ENCODE peak calls at places on chromosomes 16 and 17, in nine cellular contexts. X, Q, F, T, Y, V, M, Z and L are unnamed samples.

GRCh38 chr17:32495347-32496253 is 8.8 kb downstream of the CDK5R1 start:
- DNase-seq in X (no peak), Q (no peak), F (no peak), T (no peak), Y (no peak), V (no peak), M (no peak), Z (peak; percentile 67), L (no peak)

GRCh38 chr16:85126731-85127662 is 14.7 kb upstream of the CIBAR2 start:
- DNase-seq in X (no peak), Q (peak; percentile 29), F (no peak), T (no peak), Y (no peak), V (peak; percentile 55), M (peak; percentile 46), Z (no peak), L (peak; percentile 86)

GRCh38 chr16:12462690-12463646 is 340.7 kb downstream of the CPPED1 start:
- DNase-seq in X (peak; percentile 41), Q (no peak), F (no peak), T (no peak), Y (no peak), V (peak; percentile 82), M (no peak), Z (no peak), L (peak; percentile 51)

GRCh38 chr16:9033125-9033830 is 58.2 kb upstream of the HAPSTR1 start:
- DNase-seq in X (no peak), Q (peak; percentile 64), F (no peak), T (peak; percentile 83), Y (peak; percentile 59), V (no peak), M (peak; percentile 61), Z (peak; percentile 68), L (no peak)

GRCh38 chr16:4369006-4369766 is 2.5 kb upstream of the VASN start:
- DNase-seq in X (no peak), Q (no peak), F (no peak), T (no peak), Y (peak; percentile 88), V (no peak), M (peak; percentile 77), Z (peak; percentile 84), L (no peak)

GRCh38 chr17:20066253-20066652 is 57.1 kb downstream of the SPECC1 start:
- DNase-seq in X (peak; percentile 16), Q (peak; percentile 57), F (no peak), T (peak; percentile 84), Y (peak; percentile 91), V (peak; percentile 11), M (peak; percentile 86), Z (peak; percentile 76), L (peak; percentile 90)

GRCh38 chr17:38442548-38442947 is 14.3 kb downstream of the ARHGAP23 start:
- DNase-seq in X (no peak), Q (no peak), F (no peak), T (no peak), Y (no peak), V (no peak), M (no peak), Z (no peak), L (no peak)

GRCh38 chr17:45320931-45321461 is 4.2 kb upstream of the MAP3K14 start:
- DNase-seq in X (peak; percentile 96), Q (no peak), F (no peak), T (peak; percentile 93), Y (peak; percentile 98), V (peak; percentile 76), M (peak; percentile 83), Z (no peak), L (peak; percentile 93)

GRCh38 chr17:3951003-3951402 is 13.2 kb downstream of the ATP2A3 start:
- DNase-seq in X (no peak), Q (no peak), F (no peak), T (no peak), Y (no peak), V (no peak), M (no peak), Z (no peak), L (no peak)

GRCh38 chr17:31492880-31493655 is 101.6 kb downstream of the RAB11FIP4 start:
- DNase-seq in X (no peak), Q (peak; percentile 69), F (peak; percentile 60), T (no peak), Y (no peak), V (no peak), M (no peak), Z (no peak), L (no peak)

GRCh38 chr17:49755681-49756283 is 8.1 kb downstream of the FAM117A start:
- DNase-seq in X (no peak), Q (no peak), F (no peak), T (no peak), Y (no peak), V (no peak), M (no peak), Z (no peak), L (no peak)

GRCh38 chr17:75516255-75516618 is at the start of gene TSEN54:
- DNase-seq in X (no peak), Q (peak; percentile 95), F (peak; percentile 98), T (peak; percentile 93), Y (peak; percentile 67), V (no peak), M (peak; percentile 73), Z (peak; percentile 90), L (peak; percentile 54)

GRCh38 chr17:75518201-75518600 is 1.9 kb downstream of the TSEN54 start:
- DNase-seq in X (no peak), Q (no peak), F (no peak), T (no peak), Y (no peak), V (no peak), M (no peak), Z (no peak), L (no peak)

GRCh38 chr17:75516619-75517276 is 420 bp downstream of the TSEN54 start:
- DNase-seq in X (no peak), Q (peak; percentile 23), F (peak; percentile 75), T (no peak), Y (no peak), V (no peak), M (no peak), Z (no peak), L (no peak)

GRCh38 chr17:75515523-75516254 is at the start of gene CASKIN2:
- DNase-seq in X (peak; percentile 10), Q (peak; percentile 97), F (peak; percentile 97), T (peak; percentile 94), Y (peak; percentile 71), V (no peak), M (peak; percentile 70), Z (peak; percentile 97), L (peak; percentile 72)

GRCh38 chr17:75517277-75517865 is 1.0 kb downstream of the TSEN54 start:
- DNase-seq in X (no peak), Q (peak; percentile 47), F (no peak), T (no peak), Y (peak; percentile 53), V (no peak), M (no peak), Z (no peak), L (no peak)
- TF ChIP-seq CTCF in X (no peak), Q (no peak), F (no peak), T (no peak), Y (no peak), V (no peak), M (no peak), Z (peak; percentile 20), L (no peak)

DNA sequence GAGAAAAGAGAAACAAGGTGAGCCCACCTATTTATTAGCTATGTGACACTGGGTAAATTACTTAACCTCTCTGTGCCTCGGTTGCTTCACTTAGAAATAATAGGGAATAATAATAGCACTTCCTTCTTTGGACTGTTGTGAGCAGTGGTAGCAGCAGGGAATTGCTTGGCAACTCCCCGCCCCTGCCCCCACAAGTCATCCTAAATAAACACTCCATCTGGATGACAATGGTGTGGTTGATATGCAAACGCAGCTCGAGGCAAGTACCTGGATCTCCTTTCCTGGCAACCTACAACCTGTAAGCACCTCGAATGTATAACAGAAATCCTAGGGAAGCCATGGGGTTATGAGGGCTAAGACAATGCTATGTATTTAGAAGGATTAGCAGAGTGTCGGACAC is 9.1 kb downstream of the TEKT3 start:
- DNase-seq in X (no peak), Q (no peak), F (no peak), T (no peak), Y (no peak), V (no peak), M (no peak), Z (no peak), L (no peak)
- H3K4me3 ChIP-seq in X (no peak overlapping the region), Q (no peak overlapping the region), F (no peak overlapping the region), T (no peak overlapping the region), Y (no peak overlapping the region), V (no peak overlapping the region), M (no peak overlapping the region), Z (no peak overlapping the region), L (no peak overlapping the region)

GRCh38 chr17:62987136-62987535 is 21.1 kb downstream of the TANC2 start:
- DNase-seq in X (no peak), Q (no peak), F (no peak), T (no peak), Y (no peak), V (no peak), M (no peak), Z (no peak), L (no peak)
- TF ChIP-seq CTCF in X (peak; percentile 13), Q (no peak), F (no peak), T (peak; percentile 17), Y (peak; percentile 48), V (peak; percentile 45), M (peak; percentile 51), Z (no peak), L (peak; percentile 24)

DNA sequence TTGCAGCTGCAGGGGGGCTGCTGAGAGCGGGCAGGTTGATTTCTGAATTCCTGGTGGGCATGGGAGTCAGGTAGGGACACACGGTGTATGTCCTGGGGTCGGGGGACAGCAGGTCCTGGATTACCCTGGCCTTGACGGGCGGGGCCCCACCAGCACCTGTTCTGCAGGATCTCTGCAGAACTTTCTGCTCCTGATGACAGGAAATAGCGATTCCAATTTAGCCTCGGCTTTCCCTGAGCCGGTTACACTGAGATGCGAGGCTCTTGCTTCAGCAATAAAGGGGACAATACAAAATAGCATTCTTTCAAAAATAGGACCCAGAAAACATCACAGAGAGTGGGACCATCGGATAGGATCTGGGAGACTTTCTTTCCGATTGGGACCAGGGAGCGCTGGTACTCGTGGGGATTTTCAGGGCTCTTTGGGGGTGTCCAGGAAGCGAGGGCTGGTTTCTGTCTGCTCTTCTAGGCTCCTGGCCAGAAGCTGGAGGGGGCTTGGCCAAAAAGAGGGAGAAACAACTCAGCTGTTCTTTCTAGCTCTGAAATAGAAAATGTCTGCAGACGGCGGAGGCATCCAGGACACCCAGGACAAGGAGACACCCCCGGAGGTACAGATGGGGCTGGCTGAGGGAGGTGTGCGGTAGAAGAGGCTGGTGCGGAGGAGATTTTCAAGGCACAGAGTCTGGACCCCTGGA is 642 bp downstream of the ZNF205 start:
- DNase-seq in X (no peak), Q (no peak), F (no peak), T (no peak), Y (no peak), V (no peak), M (no peak), Z (no peak), L (no peak)
- H3K4me3 ChIP-seq in X (peak overlapping the region; percentile 95), Q (peak overlapping the region; percentile 68), F (peak overlapping the region; percentile 88), T (peak overlapping the region; percentile 84), Y (peak overlapping the region; percentile 72), V (peak overlapping the region; percentile 71), M (peak overlapping the region; percentile 95), Z (peak overlapping the region; percentile 90), L (peak overlapping the region; percentile 79)

GRCh38 chr17:44197980-44198720 is 1.5 kb downstream of the ATXN7L3 start:
- DNase-seq in X (no peak), Q (peak; percentile 46), F (no peak), T (peak; percentile 77), Y (peak; percentile 49), V (no peak), M (peak; percentile 59), Z (no peak), L (no peak)
- TF ChIP-seq CTCF in X (no peak), Q (no peak), F (no peak), T (no peak), Y (peak; percentile 39), V (no peak), M (no peak), Z (no peak), L (peak; percentile 18)